ENCODE peak calls at places on chromosome 13, in seven cellular contexts. O is PC-3, V is GM23338, I is GM23248, Y is MM.1S, R is neural progenitor cell, S is HCT116. M is an unnamed sample.
A peak's percentile ranks its signal among the peaks of the same experiment; 100 is the strongest.

GRCh38 chr13:74867460-74867859 is 614.5 kb downstream of the TBC1D4 start:
- DNase-seq in O (peak; percentile 82), V (no peak), I (peak; percentile 17), Y (no peak), R (no peak), S (no peak), M (no peak)

GRCh38 chr13:112771877-112772538 is 82.2 kb downstream of the ATP11A start:
- DNase-seq in O (no peak), V (no peak), I (no peak), Y (no peak), R (no peak), S (no peak), M (no peak)

GRCh38 chr13:79662882-79663281 is 181.9 kb downstream of the NDFIP2 start:
- DNase-seq in O (peak; percentile 19), V (peak; percentile 11), I (no peak), Y (no peak), R (no peak), S (no peak), M (no peak)

GRCh38 chr13:18964942-18965341 is 216.7 kb downstream of the TUBA3C start:
- DNase-seq in O (no peak), V (no peak), I (no peak), Y (no peak), R (no peak), S (no peak), M (no peak)

GRCh38 chr13:48678316-48678715 is 24.6 kb downstream of the CYSLTR2 start:
- DNase-seq in O (no peak), V (peak; percentile 5), I (no peak), Y (no peak), R (peak; percentile 7), S (no peak), M (no peak)

GRCh38 chr13:40452741-40453665 is 213.4 kb downstream of the FOXO1 start:
- DNase-seq in O (peak; percentile 86), V (no peak), I (peak; percentile 66), Y (no peak), R (no peak), S (no peak), M (no peak)

GRCh38 chr13:46345866-46346265 is 41.2 kb downstream of the RUBCNL start:
- DNase-seq in O (no peak), V (no peak), I (peak; percentile 74), Y (no peak), R (no peak), S (no peak), M (no peak)

GRCh38 chr13:109371066-109371465 is 415.3 kb downstream of the IRS2 start:
- DNase-seq in O (no peak), V (no peak), I (no peak), Y (no peak), R (no peak), S (no peak), M (no peak)

GRCh38 chr13:112779856-112780604 is 90.2 kb downstream of the ATP11A start:
- DNase-seq in O (no peak), V (no peak), I (peak; percentile 42), Y (no peak), R (no peak), S (no peak), M (no peak)

GRCh38 chr13:27117947-27118346 is 53.7 kb downstream of the USP12 start:
- DNase-seq in O (no peak), V (no peak), I (no peak), Y (no peak), R (no peak), S (no peak), M (no peak)

GRCh38 chr13:106507560-106508274 is 27.7 kb downstream of the EFNB2 start:
- DNase-seq in O (peak; percentile 75), V (peak; percentile 48), I (peak; percentile 79), Y (no peak), R (peak; percentile 24), S (no peak), M (peak; percentile 52)

GRCh38 chr13:27372896-27373295 is 51.5 kb upstream of the GTF3A start:
- DNase-seq in O (no peak), V (peak; percentile 47), I (peak; percentile 31), Y (no peak), R (peak; percentile 40), S (no peak), M (peak; percentile 77)

GRCh38 chr13:26497991-26498423 is 59.5 kb upstream of the WASF3 start:
- DNase-seq in O (peak; percentile 3), V (no peak), I (peak; percentile 96), Y (no peak), R (no peak), S (no peak), M (no peak)

GRCh38 chr13:91181892-91182291 is 165.6 kb upstream of the MIR17HG start:
- DNase-seq in O (no peak), V (no peak), I (no peak), Y (no peak), R (no peak), S (no peak), M (peak; percentile 53)

GRCh38 chr13:40329682-40330485 is 336.6 kb downstream of the FOXO1 start:
- DNase-seq in O (peak; percentile 22), V (no peak), I (no peak), Y (no peak), R (no peak), S (no peak), M (no peak)

GRCh38 chr13:66578305-66578704 is 651.8 kb downstream of the PCDH9 start:
- DNase-seq in O (no peak), V (no peak), I (no peak), Y (no peak), R (no peak), S (no peak), M (no peak)

GRCh38 chr13:74929436-74929835 is 552.5 kb downstream of the TBC1D4 start:
- DNase-seq in O (peak; percentile 61), V (no peak), I (no peak), Y (no peak), R (no peak), S (no peak), M (no peak)

GRCh38 chr13:41823486-41823885 is 137.4 kb downstream of the VWA8 start:
- DNase-seq in O (no peak), V (no peak), I (no peak), Y (no peak), R (no peak), S (no peak), M (no peak)

GRCh38 chr13:68176486-68176885 is 946.4 kb upstream of the PCDH9 start:
- DNase-seq in O (peak; percentile 68), V (no peak), I (peak; percentile 1), Y (no peak), R (no peak), S (peak; percentile 4), M (peak; percentile 19)

GRCh38 chr13:20331949-20332348 is 99.8 kb upstream of the GJB6 start:
- DNase-seq in O (no peak), V (no peak), I (no peak), Y (no peak), R (no peak), S (no peak), M (no peak)

GRCh38 chr13:49563513-49563912 is 21.8 kb downstream of the RCBTB1 start:
- DNase-seq in O (no peak), V (no peak), I (peak; percentile 64), Y (no peak), R (no peak), S (no peak), M (peak; percentile 6)

GRCh38 chr13:41356788-41357187 is 45.7 kb downstream of the NAA16 start:
- DNase-seq in O (peak; percentile 35), V (no peak), I (no peak), Y (no peak), R (no peak), S (no peak), M (no peak)

GRCh38 chr13:40271931-40272775 is 394.3 kb downstream of the FOXO1 start:
- DNase-seq in O (peak; percentile 71), V (no peak), I (peak; percentile 82), Y (no peak), R (no peak), S (no peak), M (peak; percentile 44)

GRCh38 chr13:66992183-66992582 is 238.0 kb downstream of the PCDH9 start:
- DNase-seq in O (no peak), V (no peak), I (no peak), Y (no peak), R (no peak), S (no peak), M (no peak)

GRCh38 chr13:49859568-49859967 is 67.1 kb upstream of the KPNA3 start:
- DNase-seq in O (peak; percentile 78), V (no peak), I (peak; percentile 96), Y (no peak), R (no peak), S (peak; percentile 60), M (peak; percentile 34)

GRCh38 chr13:36788276-36788675 is 30.7 kb upstream of the RFXAP start:
- DNase-seq in O (peak; percentile 78), V (no peak), I (peak; percentile 59), Y (no peak), R (no peak), S (no peak), M (no peak)

GRCh38 chr13:108176685-108177274 is 38.6 kb downstream of the LIG4 start:
- DNase-seq in O (peak; percentile 67), V (peak; percentile 77), I (peak; percentile 51), Y (no peak), R (peak; percentile 33), S (peak; percentile 36), M (peak; percentile 55)

GRCh38 chr13:59666504-59666903 is 497.2 kb downstream of the DIAPH3 start:
- DNase-seq in O (no peak), V (no peak), I (no peak), Y (no peak), R (no peak), S (no peak), M (no peak)

GRCh38 chr13:30806784-30807183 is 71.4 kb downstream of the ALOX5AP start:
- DNase-seq in O (peak; percentile 68), V (no peak), I (peak; percentile 90), Y (no peak), R (no peak), S (no peak), M (no peak)

GRCh38 chr13:94703271-94703670 is 9.1 kb downstream of the SOX21 start:
- DNase-seq in O (no peak), V (peak; percentile 43), I (no peak), Y (no peak), R (no peak), S (no peak), M (no peak)
- TF ChIP-seq EZH2 in O (no peak), V (no peak), I (no peak), Y (no peak), R (no peak), S (no peak), M (no peak)

GRCh38 chr13:73103238-73103637 is 44.4 kb downstream of the KLF5 start:
- DNase-seq in O (no peak), V (no peak), I (no peak), Y (no peak), R (no peak), S (no peak), M (no peak)
- TF ChIP-seq EZH2phosphoT487 in O (no peak), V (no peak), I (no peak), Y (no peak), R (no peak), S (no peak), M (no peak)

GRCh38 chr13:34435338-34435737 is 506.7 kb upstream of the NBEA start:
- DNase-seq in O (peak; percentile 52), V (no peak), I (peak; percentile 63), Y (no peak), R (no peak), S (peak; percentile 21), M (no peak)
- H3K4me2 ChIP-seq in O (no peak overlapping the region), V (no peak overlapping the region), I (no peak overlapping the region), Y (no peak overlapping the region), R (no peak overlapping the region), S (peak overlapping the region; percentile 20), M (no peak overlapping the region)

GRCh38 chr13:51181752-51182383 is 40.3 kb upstream of the FAM124A start:
- DNase-seq in O (no peak), V (peak; percentile 30), I (no peak), Y (no peak), R (no peak), S (no peak), M (no peak)
- TF ChIP-seq EZH2 in O (no peak), V (no peak), I (no peak), Y (no peak), R (no peak), S (no peak), M (no peak)

GRCh38 chr13:69423844-69424243 is 683.8 kb upstream of the ATXN8OS start:
- DNase-seq in O (no peak), V (no peak), I (no peak), Y (no peak), R (peak; percentile 11), S (no peak), M (no peak)
- TF ChIP-seq EZH2phosphoT487 in O (no peak), V (no peak), I (no peak), Y (no peak), R (no peak), S (no peak), M (no peak)